ENCODE peak calls at places on chromosomes 5 and 9, in six cellular contexts. Y is HepG2, V is tibial nerve, J is ovary, X is A549, T is stomach. S is an unnamed sample.

GRCh38 chr5:5881294-5881693 is 458.8 kb downstream of the ICE1 start:
- DNase-seq in Y (no peak), V (no peak), J (no peak), X (no peak), T (no peak), S (no peak)

GRCh38 chr5:112348915-112349314 is 70.2 kb downstream of the EPB41L4A start:
- DNase-seq in Y (no peak), V (no peak), J (no peak), X (no peak), T (no peak), S (no peak)

GRCh38 chr9:15304620-15305019 is 2.4 kb downstream of the TTC39B start:
- DNase-seq in Y (peak; percentile 27), V (no peak), J (no peak), X (no peak), T (no peak), S (no peak)

GRCh38 chr9:32348289-32348688 is 36.2 kb upstream of the ACO1 start:
- DNase-seq in Y (no peak), V (no peak), J (no peak), X (no peak), T (no peak), S (no peak)

GRCh38 chr5:111507276-111507675 is 5.1 kb downstream of the STARD4 start:
- DNase-seq in Y (no peak), V (no peak), J (no peak), X (no peak), T (no peak), S (no peak)

GRCh38 chr9:37405764-37406380 is 16.6 kb upstream of the GRHPR start:
- DNase-seq in Y (no peak), V (no peak), J (no peak), X (no peak), T (no peak), S (no peak)

GRCh38 chr9:91433180-91433579 is 9.5 kb upstream of the NFIL3 start:
- DNase-seq in Y (peak; percentile 71), V (no peak), J (no peak), X (peak; percentile 68), T (no peak), S (no peak)

GRCh38 chr9:69165581-69165980 is 8.5 kb upstream of the TJP2 start:
- DNase-seq in Y (no peak), V (no peak), J (no peak), X (no peak), T (no peak), S (no peak)

GRCh38 chr9:127172066-127172707 is 49.8 kb upstream of the ANGPTL2 start:
- DNase-seq in Y (no peak), V (no peak), J (peak; percentile 7), X (no peak), T (no peak), S (no peak)

GRCh38 chr9:131677051-131677444 is 62.8 kb downstream of the RAPGEF1 start:
- DNase-seq in Y (no peak), V (no peak), J (no peak), X (no peak), T (no peak), S (no peak)

GRCh38 chr5:58085800-58086199 is 374.1 kb downstream of the PLK2 start:
- DNase-seq in Y (no peak), V (no peak), J (peak; percentile 21), X (peak; percentile 28), T (peak; percentile 33), S (no peak)

GRCh38 chr9:92631452-92632211 is 38.3 kb downstream of the IPPK start:
- DNase-seq in Y (no peak), V (no peak), J (no peak), X (no peak), T (no peak), S (no peak)

GRCh38 chr9:109477269-109478203 is 20.6 kb downstream of the PTPN3 start:
- DNase-seq in Y (peak; percentile 97), V (no peak), J (no peak), X (peak; percentile 91), T (peak; percentile 95), S (peak; percentile 90)

GRCh38 chr5:133824661-133825254 is 143.7 kb downstream of the C5orf15 start:
- DNase-seq in Y (no peak), V (no peak), J (no peak), X (no peak), T (no peak), S (no peak)

GRCh38 chr5:16178745-16179372 is 732 bp downstream of the MARCHF11 start:
- DNase-seq in Y (peak; percentile 4), V (peak; percentile 25), J (peak; percentile 71), X (no peak), T (peak; percentile 45), S (peak; percentile 44)

GRCh38 chr9:75739884-75740611 is 150.4 kb upstream of the PCSK5 start:
- DNase-seq in Y (no peak), V (no peak), J (no peak), X (no peak), T (no peak), S (no peak)

GRCh38 chr9:13444696-13445095 is 165.2 kb upstream of the MPDZ start:
- DNase-seq in Y (no peak), V (no peak), J (no peak), X (no peak), T (no peak), S (no peak)

DNA sequence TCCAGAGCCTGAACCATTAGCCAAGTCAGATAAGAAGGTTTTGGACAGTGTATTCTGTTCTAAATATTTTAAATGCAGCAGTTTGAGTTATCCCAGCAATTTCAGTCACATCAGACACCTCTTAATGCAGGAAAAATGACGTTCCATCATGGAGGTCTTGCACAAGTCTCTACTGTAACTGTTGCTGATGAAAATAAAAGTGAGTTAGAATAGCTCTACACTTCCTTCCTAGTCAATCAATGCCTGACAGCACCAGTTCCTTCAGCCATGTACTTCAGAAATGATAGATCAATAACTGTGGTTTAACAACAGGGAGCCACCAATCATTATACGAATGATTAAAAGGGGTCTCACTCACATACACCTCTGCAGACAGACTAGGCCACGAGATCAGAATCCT is 215.7 kb downstream of the BNC2 start:
- DNase-seq in Y (no peak), V (no peak), J (no peak), X (no peak), T (no peak), S (no peak)
- H3K27ac ChIP-seq in Y (no peak overlapping the region), V (peak overlapping the region; percentile 62), J (peak overlapping the region; percentile 56), X (no peak overlapping the region), T (no peak overlapping the region), S (no peak overlapping the region)

GRCh38 chr5:76816110-76816831 is 2.6 kb upstream of the F2RL1 start:
- DNase-seq in Y (no peak), V (no peak), J (no peak), X (no peak), T (no peak), S (no peak)

GRCh38 chr5:76819851-76820280 is 1.0 kb downstream of the F2RL1 start:
- DNase-seq in Y (no peak), V (no peak), J (no peak), X (peak; percentile 47), T (peak; percentile 56), S (peak; percentile 28)

GRCh38 chr5:76820491-76820890 is 1.7 kb downstream of the F2RL1 start:
- DNase-seq in Y (peak; percentile 26), V (no peak), J (no peak), X (peak; percentile 28), T (no peak), S (no peak)

GRCh38 chr5:76813982-76814562 is 4.8 kb upstream of the F2RL1 start:
- DNase-seq in Y (peak; percentile 43), V (no peak), J (no peak), X (peak; percentile 82), T (no peak), S (no peak)

DNA sequence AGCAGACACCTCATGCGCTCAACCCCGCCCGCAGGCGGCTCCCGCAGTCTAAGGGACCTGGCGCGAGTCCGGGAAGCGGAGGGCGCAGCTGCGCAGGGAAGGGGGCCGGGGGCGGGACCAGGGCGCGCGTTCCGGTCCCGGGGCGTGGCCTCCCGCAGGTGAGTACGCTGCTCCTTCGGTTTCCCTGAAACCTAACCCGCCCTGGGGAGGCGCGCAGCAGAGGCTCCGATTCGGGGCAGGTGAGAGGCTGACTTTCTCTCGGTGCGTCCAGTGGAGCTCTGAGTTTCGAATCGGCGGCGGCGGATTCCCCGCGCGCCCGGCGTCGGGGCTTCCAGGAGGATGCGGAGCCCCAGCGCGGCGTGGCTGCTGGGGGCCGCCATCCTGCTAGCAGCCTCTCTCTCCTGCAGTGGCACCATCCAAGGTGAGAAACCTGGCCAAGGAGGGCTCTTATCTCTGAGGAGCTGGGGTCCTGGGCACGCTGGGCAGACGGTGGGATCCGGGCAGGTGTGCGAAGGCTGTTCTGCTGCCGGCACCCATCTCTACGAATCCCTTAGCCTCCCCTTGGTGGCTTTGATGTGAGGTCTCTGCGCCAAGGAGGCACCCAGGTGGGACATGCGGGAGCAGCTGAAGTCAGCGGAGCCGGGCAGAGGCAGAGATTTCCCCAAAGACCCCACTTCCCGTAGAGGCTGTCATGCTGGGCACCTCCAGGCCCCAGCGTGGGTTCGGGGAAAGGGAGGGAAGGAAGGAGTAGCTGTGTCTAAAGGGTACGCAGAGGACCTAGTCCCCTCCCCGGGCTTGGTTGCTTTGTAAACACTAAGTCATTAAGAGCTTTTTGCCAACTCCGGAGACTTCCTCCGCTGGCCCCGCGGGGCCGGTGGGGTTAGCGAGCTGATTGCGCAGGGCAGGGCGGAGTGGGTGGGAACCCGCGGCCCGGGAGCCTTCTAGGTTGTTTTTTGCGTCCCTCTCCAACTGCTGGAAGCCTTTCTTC is at the start of gene F2RL1:
- DNase-seq in Y (peak; percentile 81), V (no peak), J (no peak), X (peak; percentile 88), T (peak; percentile 94), S (peak; percentile 94)
- TF ChIP-seq POLR2A in Y (peak; percentile 33), V (no peak), J (no peak), X (peak; percentile 47), T (no peak), S (peak; percentile 97)

GRCh38 chr5:172901012-172901780 is 58.0 kb upstream of the RPL26L1 start:
- DNase-seq in Y (peak; percentile 22), V (no peak), J (peak; percentile 89), X (no peak), T (peak; percentile 74), S (peak; percentile 42)
- TF ChIP-seq EP300 in Y (no peak), V (no peak), J (peak; percentile 75), X (peak; percentile 99), T (peak; percentile 85), S (peak; percentile 75)

GRCh38 chr9:134337469-134337868 is 11.2 kb downstream of the RXRA start:
- DNase-seq in Y (no peak), V (no peak), J (no peak), X (no peak), T (no peak), S (no peak)

GRCh38 chr9:134338394-134339182 is 12.3 kb downstream of the RXRA start:
- DNase-seq in Y (no peak), V (no peak), J (peak; percentile 59), X (no peak), T (peak; percentile 36), S (no peak)

GRCh38 chr9:134340475-134341186 is 14.4 kb downstream of the RXRA start:
- DNase-seq in Y (no peak), V (no peak), J (no peak), X (no peak), T (no peak), S (no peak)

GRCh38 chr9:134341306-134341705 is 15.1 kb downstream of the RXRA start:
- DNase-seq in Y (no peak), V (no peak), J (no peak), X (no peak), T (peak; percentile 86), S (peak; percentile 86)

DNA sequence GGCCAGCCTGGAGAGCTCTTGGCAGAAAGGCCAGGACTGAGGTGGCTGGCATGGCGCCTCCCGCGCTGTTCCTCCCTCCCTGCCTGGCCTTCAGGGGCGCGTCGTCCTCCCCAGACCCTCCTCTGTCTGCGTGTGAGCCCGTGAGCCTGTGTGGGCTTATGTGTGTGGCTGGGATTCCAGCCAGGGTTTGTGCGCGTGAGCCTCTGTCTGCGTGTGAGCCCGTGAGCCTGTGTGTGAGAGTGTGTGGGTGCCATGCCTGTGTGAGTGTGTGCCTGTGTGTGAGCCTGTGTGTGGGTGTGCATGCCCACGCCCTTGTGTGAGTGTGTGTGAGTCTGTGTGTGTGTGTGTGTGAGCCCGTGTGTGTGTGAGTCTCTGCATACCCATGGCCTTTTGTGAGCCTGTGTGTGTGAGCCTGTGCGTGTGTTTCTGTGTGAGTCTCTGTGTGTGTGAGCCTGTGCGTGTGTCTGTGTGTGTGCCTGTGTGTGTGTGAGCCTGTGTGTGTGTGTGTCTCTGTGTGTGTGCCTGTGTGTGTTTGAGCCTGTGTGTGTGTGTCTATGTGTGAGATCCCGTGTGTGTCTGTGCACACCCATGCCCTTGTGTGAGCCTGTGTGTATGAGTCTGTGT is 13.0 kb downstream of the RXRA start:
- DNase-seq in Y (no peak), V (no peak), J (peak; percentile 55), X (no peak), T (peak; percentile 36), S (no peak)
- H3K27ac ChIP-seq in Y (peak overlapping the region; percentile 30), V (peak overlapping the region; percentile 80), J (peak overlapping the region; percentile 64), X (no peak overlapping the region), T (peak overlapping the region; percentile 19), S (peak overlapping the region; percentile 45)

S was measured in transverse colon.